ENCODE peak calls at places on chromosomes 2 and 18, in six cellular contexts. One of them, this sample, is unnamed.

GRCh38 chr2:117726747-117727146 is 87.7 kb upstream of the DDX18 start:
- DNase-seq in T-helper 17 cell: no peak
- DNase-seq in amygdala: no peak
- DNase-seq in T-helper 1 cell: no peak
- DNase-seq in stimulated activated CD4-positive, alpha-beta T cell treated with anti-CD3 and anti-CD28 coated beads, Interleukin-4, amount 100 ng/mL, for 24 hours: no peak
- DNase-seq in activated CD8-positive, alpha-beta memory T cell treated with anti-CD3 and anti-CD28 coated beads for 1 hour: no peak
- DNase-seq in this sample: no peak

GRCh38 chr2:84991404-84992151 is 20.6 kb downstream of the KCMF1 start:
- DNase-seq in T-helper 1 cell: no peak
- DNase-seq in amygdala: no peak
- DNase-seq in activated CD8-positive, alpha-beta memory T cell treated with anti-CD3 and anti-CD28 coated beads for 1 hour: no peak
- DNase-seq in stimulated activated CD4-positive, alpha-beta T cell treated with anti-CD3 and anti-CD28 coated beads, Interleukin-4, amount 100 ng/mL, for 24 hours: no peak
- DNase-seq in T-helper 17 cell: no peak
- DNase-seq in this sample: no peak

GRCh38 chr2:71679481-71679880 is 226.1 kb downstream of the DYSF start:
- DNase-seq in activated CD8-positive, alpha-beta memory T cell treated with anti-CD3 and anti-CD28 coated beads for 1 hour: no peak
- DNase-seq in stimulated activated CD4-positive, alpha-beta T cell treated with anti-CD3 and anti-CD28 coated beads, Interleukin-4, amount 100 ng/mL, for 24 hours: no peak
- DNase-seq in amygdala: no peak
- DNase-seq in T-helper 1 cell: no peak
- DNase-seq in T-helper 17 cell: no peak
- DNase-seq in this sample: no peak

GRCh38 chr2:67516899-67517530 is 119.9 kb downstream of the ETAA1 start:
- DNase-seq in activated CD8-positive, alpha-beta memory T cell treated with anti-CD3 and anti-CD28 coated beads for 1 hour: no peak
- DNase-seq in T-helper 1 cell: no peak
- DNase-seq in amygdala: no peak
- DNase-seq in T-helper 17 cell: no peak
- DNase-seq in stimulated activated CD4-positive, alpha-beta T cell treated with anti-CD3 and anti-CD28 coated beads, Interleukin-4, amount 100 ng/mL, for 24 hours: no peak
- DNase-seq in this sample: no peak

GRCh38 chr2:240615409-240615808 is 9.9 kb upstream of the GPR35 start:
- DNase-seq in T-helper 17 cell: no peak
- DNase-seq in T-helper 1 cell: no peak
- DNase-seq in amygdala: no peak
- DNase-seq in activated CD8-positive, alpha-beta memory T cell treated with anti-CD3 and anti-CD28 coated beads for 1 hour: no peak
- DNase-seq in stimulated activated CD4-positive, alpha-beta T cell treated with anti-CD3 and anti-CD28 coated beads, Interleukin-4, amount 100 ng/mL, for 24 hours: no peak
- DNase-seq in this sample: no peak

GRCh38 chr2:100882645-100883613 is 63.0 kb downstream of the NPAS2 start:
- DNase-seq in T-helper 1 cell: no peak
- DNase-seq in stimulated activated CD4-positive, alpha-beta T cell treated with anti-CD3 and anti-CD28 coated beads, Interleukin-4, amount 100 ng/mL, for 24 hours: no peak
- DNase-seq in amygdala: no peak
- DNase-seq in activated CD8-positive, alpha-beta memory T cell treated with anti-CD3 and anti-CD28 coated beads for 1 hour: no peak
- DNase-seq in T-helper 17 cell: no peak
- DNase-seq in this sample: no peak

GRCh38 chr2:235860111-235860510 is 308.1 kb downstream of the GBX2 start:
- DNase-seq in amygdala: no peak
- DNase-seq in activated CD8-positive, alpha-beta memory T cell treated with anti-CD3 and anti-CD28 coated beads for 1 hour: no peak
- DNase-seq in T-helper 1 cell: no peak
- DNase-seq in stimulated activated CD4-positive, alpha-beta T cell treated with anti-CD3 and anti-CD28 coated beads, Interleukin-4, amount 100 ng/mL, for 24 hours: no peak
- DNase-seq in T-helper 17 cell: no peak
- DNase-seq in this sample: no peak

GRCh38 chr18:10285283-10285640 is 169.2 kb upstream of the APCDD1 start:
- DNase-seq in amygdala: no peak
- DNase-seq in stimulated activated CD4-positive, alpha-beta T cell treated with anti-CD3 and anti-CD28 coated beads, Interleukin-4, amount 100 ng/mL, for 24 hours: no peak
- DNase-seq in activated CD8-positive, alpha-beta memory T cell treated with anti-CD3 and anti-CD28 coated beads for 1 hour: no peak
- DNase-seq in T-helper 17 cell: no peak
- DNase-seq in T-helper 1 cell: no peak
- DNase-seq in this sample: no peak

GRCh38 chr2:158460632-158461297 is 4.0 kb downstream of the PKP4 start:
- DNase-seq in amygdala: no peak
- DNase-seq in T-helper 17 cell: no peak
- DNase-seq in stimulated activated CD4-positive, alpha-beta T cell treated with anti-CD3 and anti-CD28 coated beads, Interleukin-4, amount 100 ng/mL, for 24 hours: no peak
- DNase-seq in activated CD8-positive, alpha-beta memory T cell treated with anti-CD3 and anti-CD28 coated beads for 1 hour: no peak
- DNase-seq in T-helper 1 cell: no peak
- DNase-seq in this sample: no peak

GRCh38 chr2:207311316-207312005 is 145.7 kb upstream of the KLF7 start:
- DNase-seq in stimulated activated CD4-positive, alpha-beta T cell treated with anti-CD3 and anti-CD28 coated beads, Interleukin-4, amount 100 ng/mL, for 24 hours: peak
- DNase-seq in amygdala: no peak
- DNase-seq in T-helper 17 cell: no peak
- DNase-seq in activated CD8-positive, alpha-beta memory T cell treated with anti-CD3 and anti-CD28 coated beads for 1 hour: no peak
- DNase-seq in T-helper 1 cell: no peak
- DNase-seq in this sample: no peak

GRCh38 chr2:16225071-16225470 is 284.7 kb downstream of the MYCN start:
- DNase-seq in activated CD8-positive, alpha-beta memory T cell treated with anti-CD3 and anti-CD28 coated beads for 1 hour: no peak
- DNase-seq in stimulated activated CD4-positive, alpha-beta T cell treated with anti-CD3 and anti-CD28 coated beads, Interleukin-4, amount 100 ng/mL, for 24 hours: no peak
- DNase-seq in T-helper 1 cell: no peak
- DNase-seq in amygdala: no peak
- DNase-seq in T-helper 17 cell: no peak
- DNase-seq in this sample: no peak

GRCh38 chr2:85577386-85578242 is at the start of gene VAMP8:
- DNase-seq in T-helper 17 cell: no peak
- DNase-seq in stimulated activated CD4-positive, alpha-beta T cell treated with anti-CD3 and anti-CD28 coated beads, Interleukin-4, amount 100 ng/mL, for 24 hours: peak
- DNase-seq in activated CD8-positive, alpha-beta memory T cell treated with anti-CD3 and anti-CD28 coated beads for 1 hour: no peak
- DNase-seq in T-helper 1 cell: peak
- DNase-seq in amygdala: no peak
- DNase-seq in this sample: peak

This sample was measured in effector CD8-positive, alpha-beta T cell.